ENCODE peak calls at places on chromosomes 5 and 9, in six cellular contexts. T is GM23248, H is H1, J is mammary epithelial cell, W is neuronal stem cell, K is IMR-90. V is an unnamed sample. For H3K4me1 and H3K27me3, the result is how much of the 10 kb centered on the place peaks cover.

GRCh38 chr5:79170661-79171060 is 59.1 kb downstream of the BHMT start:
- DNase-seq in T (no peak), H (no peak), J (no peak), W (no peak), K (no peak), V (no peak)

GRCh38 chr5:73378070-73378469 is 70.5 kb downstream of the FOXD1 start:
- DNase-seq in T (no peak), H (no peak), J (no peak), W (no peak), K (peak), V (peak)

GRCh38 chr5:133944263-133945230 is 23.9 kb downstream of the C5orf15 start:
- DNase-seq in T (peak), H (no peak), J (peak), W (peak), K (peak), V (peak)

GRCh38 chr9:13412323-13412722 is 132.8 kb upstream of the MPDZ start:
- DNase-seq in T (peak), H (no peak), J (no peak), W (no peak), K (no peak), V (peak)

GRCh38 chr9:125633116-125633743 is 73.8 kb downstream of the MAPKAP1 start:
- DNase-seq in T (peak), H (no peak), J (peak), W (no peak), K (no peak), V (no peak)

GRCh38 chr5:120873083-120873482 is 409.0 kb downstream of the PRR16 start:
- DNase-seq in T (peak), H (no peak), J (no peak), W (no peak), K (peak), V (peak)

GRCh38 chr9:136024696-136025316 is 63.6 kb upstream of the UBAC1 start:
- DNase-seq in T (no peak), H (no peak), J (no peak), W (no peak), K (no peak), V (no peak)

GRCh38 chr5:55920784-55921183 is 69.6 kb downstream of the IL31RA start:
- DNase-seq in T (peak), H (no peak), J (no peak), W (no peak), K (no peak), V (no peak)

GRCh38 chr9:8855046-8855445 is 1055.5 kb upstream of the DMAC1 start:
- DNase-seq in T (no peak), H (no peak), J (no peak), W (no peak), K (no peak), V (peak)

GRCh38 chr9:108363321-108363720 is 492.5 kb downstream of the ACTL7B start:
- DNase-seq in T (no peak), H (no peak), J (no peak), W (no peak), K (no peak), V (no peak)

GRCh38 chr9:35114113-35114847 is 1.4 kb downstream of the ATOSB start:
- DNase-seq in T (peak), H (peak), J (peak), W (peak), K (peak), V (peak)

GRCh38 chr9:124440786-124441185 is 9.5 kb upstream of the ADGRD2 start:
- DNase-seq in T (no peak), H (no peak), J (no peak), W (no peak), K (no peak), V (no peak)

GRCh38 chr9:34419716-34420504 is 38.5 kb downstream of the FAM219A start:
- DNase-seq in T (no peak), H (no peak), J (no peak), W (no peak), K (no peak), V (no peak)

GRCh38 chr9:88174324-88174723 is 36.0 kb upstream of the SPATA31C2 start:
- DNase-seq in T (peak), H (no peak), J (no peak), W (no peak), K (no peak), V (no peak)

GRCh38 chr5:114665551-114665950 is 303.7 kb downstream of the KCNN2 start:
- DNase-seq in T (no peak), H (no peak), J (no peak), W (peak), K (no peak), V (no peak)

GRCh38 chr5:155726267-155726666 is 600.7 kb upstream of the SGCD start:
- DNase-seq in T (peak), H (no peak), J (peak), W (peak), K (peak), V (peak)

GRCh38 chr9:98995059-98995665 is 51.5 kb downstream of the COL15A1 start:
- DNase-seq in T (peak), H (no peak), J (no peak), W (no peak), K (no peak), V (peak)

GRCh38 chr5:31941356-31941755 is 232.8 kb downstream of the GOLPH3 start:
- DNase-seq in T (no peak), H (no peak), J (peak), W (no peak), K (no peak), V (no peak)

GRCh38 chr5:136655429-136655828 is 290.1 kb upstream of the TRPC7 start:
- DNase-seq in T (no peak), H (no peak), J (no peak), W (no peak), K (peak), V (peak)

DNA sequence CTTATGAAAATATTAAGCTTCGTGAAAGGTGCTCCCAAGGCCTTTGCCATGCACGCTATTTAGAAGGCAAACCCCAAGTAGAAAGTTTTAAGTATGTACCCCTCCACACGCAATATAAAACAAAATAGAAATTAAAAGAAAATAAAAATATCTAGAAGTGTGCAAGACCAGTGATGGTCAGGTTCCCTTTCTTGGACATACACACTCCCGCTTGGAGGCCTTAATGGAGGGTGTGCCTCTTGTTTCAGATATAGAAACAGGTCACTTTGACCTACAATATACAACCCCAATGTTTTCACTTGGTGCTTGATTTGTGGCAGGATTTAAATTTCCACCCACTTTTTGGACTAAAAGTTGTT is 127.4 kb upstream of the STC2 start:
- DNase-seq in T (no peak), H (no peak), J (no peak), W (no peak), K (no peak), V (no peak)
- H3K4me1 ChIP-seq in T (half or more), H (under half), J (under half), W (under half), K (under half), V (under half)

DNA sequence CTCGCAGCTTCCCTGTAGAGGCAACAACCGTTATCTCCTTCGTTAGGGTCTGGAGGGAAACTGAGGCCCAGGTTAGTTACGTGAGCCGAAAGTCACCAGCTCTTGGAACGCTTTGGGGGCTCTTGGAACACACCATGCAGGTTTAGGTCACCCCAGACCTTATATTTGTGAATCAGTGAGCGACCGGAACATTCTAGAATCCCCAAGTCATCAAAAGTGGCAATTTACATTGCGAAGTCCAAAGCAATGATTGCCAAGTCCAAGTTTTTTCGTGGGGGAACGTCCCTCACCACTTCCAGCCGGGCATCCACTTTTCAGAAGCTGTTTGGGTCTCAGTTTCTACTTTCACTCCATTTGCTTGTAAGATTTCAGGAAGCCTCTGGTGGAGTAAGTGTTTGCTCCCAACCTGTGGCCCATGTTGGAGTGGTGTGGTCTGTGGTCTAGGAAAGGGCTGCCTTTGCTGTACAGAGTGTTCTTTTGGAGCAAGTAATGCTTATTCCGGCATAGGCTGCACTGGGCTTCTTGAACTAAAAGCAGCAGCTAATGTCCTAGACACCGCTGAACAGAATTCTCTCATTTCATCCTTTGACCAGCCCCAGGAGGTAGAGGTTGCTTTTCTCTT is 32.8 kb upstream of the SPRY4 start:
- DNase-seq in T (peak), H (no peak), J (no peak), W (no peak), K (peak), V (peak)
- H2AFZ ChIP-seq in T (peak), H (no peak), J (peak), W (peak), K (peak), V (peak)

DNA sequence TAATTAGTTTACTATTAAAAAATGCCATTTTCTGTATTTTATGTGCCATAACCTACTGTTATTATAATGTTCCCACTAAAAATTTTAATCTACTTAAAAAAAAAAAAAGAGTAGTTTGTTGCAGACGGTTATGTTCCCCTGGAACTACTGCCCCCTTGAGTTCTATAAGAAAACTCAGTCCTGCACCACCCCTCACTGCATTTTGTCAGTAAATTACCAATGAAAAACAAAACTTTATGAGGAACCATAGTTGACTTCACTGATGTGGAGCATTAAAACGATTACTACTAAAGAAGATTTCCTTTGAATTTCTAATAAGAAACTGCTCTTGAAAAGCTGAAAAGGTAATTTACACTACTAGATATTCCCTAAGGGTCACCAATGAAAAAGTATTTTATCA is 288.7 kb downstream of the FBXL17 start:
- DNase-seq in T (peak), H (no peak), J (no peak), W (no peak), K (peak), V (peak)
- H3K27me3 ChIP-seq in T (under half), H (under half), J (under half), W (under half), K (under half), V (under half)

GRCh38 chr9:18393340-18394130 is 80.4 kb upstream of the ADAMTSL1 start:
- DNase-seq in T (peak), H (no peak), J (peak), W (no peak), K (peak), V (peak)

GRCh38 chr9:18394847-18395355 is 79.1 kb upstream of the ADAMTSL1 start:
- DNase-seq in T (no peak), H (no peak), J (no peak), W (no peak), K (no peak), V (no peak)

GRCh38 chr9:18385676-18386075 is 88.3 kb upstream of the ADAMTSL1 start:
- DNase-seq in T (peak), H (no peak), J (no peak), W (no peak), K (peak), V (no peak)

GRCh38 chr9:18386091-18386490 is 87.9 kb upstream of the ADAMTSL1 start:
- DNase-seq in T (peak), H (no peak), J (no peak), W (no peak), K (no peak), V (no peak)

DNA sequence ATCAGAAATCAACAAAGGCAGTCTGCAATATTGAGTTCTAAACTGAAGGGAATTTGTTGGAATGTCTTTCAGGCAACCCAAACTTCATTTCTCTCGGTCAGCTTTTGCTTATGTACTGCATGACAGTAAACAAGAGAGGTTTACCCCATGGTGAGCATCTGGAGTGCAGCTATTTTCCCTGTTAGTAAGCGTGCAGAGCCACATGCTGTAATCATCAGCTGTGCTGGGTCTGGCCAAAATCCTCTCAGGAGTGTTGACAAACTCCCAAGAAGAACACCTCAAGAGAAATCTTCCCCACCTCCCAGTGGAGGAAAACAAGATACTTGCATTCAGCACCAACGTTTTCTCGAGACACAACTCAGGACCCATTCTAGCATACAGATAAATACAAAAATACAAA is 83.6 kb upstream of the ADAMTSL1 start:
- DNase-seq in T (peak), H (no peak), J (no peak), W (no peak), K (peak), V (no peak)
- H3K4me1 ChIP-seq in T (under half), H (under half), J (under half), W (under half), K (under half), V (under half)

GRCh38 chr9:92142329-92142728 is 27.1 kb upstream of the SPTLC1 start:
- DNase-seq in T (no peak), H (no peak), J (no peak), W (no peak), K (no peak), V (no peak)

GRCh38 chr9:92147030-92147853 is 32.0 kb upstream of the SPTLC1 start:
- DNase-seq in T (peak), H (no peak), J (peak), W (no peak), K (peak), V (peak)

GRCh38 chr9:92151691-92152393 is 36.6 kb upstream of the SPTLC1 start:
- DNase-seq in T (peak), H (no peak), J (peak), W (no peak), K (peak), V (peak)

GRCh38 chr9:92146610-92147009 is 31.4 kb upstream of the SPTLC1 start:
- DNase-seq in T (peak), H (no peak), J (no peak), W (no peak), K (peak), V (peak)

DNA sequence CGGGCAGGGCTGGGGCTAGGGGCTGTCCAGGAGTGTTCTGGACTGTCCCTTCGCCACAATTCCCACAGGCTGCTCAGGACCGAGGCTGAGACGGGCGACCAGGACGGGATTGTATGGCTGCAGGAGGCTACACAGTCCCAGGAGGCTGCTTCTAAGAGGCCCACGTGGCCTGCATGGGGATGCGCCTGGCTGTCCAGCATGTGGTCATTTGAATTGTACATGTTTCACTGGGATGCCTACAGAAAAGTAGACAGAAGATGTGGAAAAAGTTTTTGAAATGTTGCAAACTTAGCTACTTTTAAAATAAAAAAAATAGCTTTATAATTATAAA is 32.6 kb upstream of the SPTLC1 start:
- DNase-seq in T (no peak), H (no peak), J (no peak), W (no peak), K (no peak), V (no peak)
- H2AFZ ChIP-seq in T (peak), H (peak), J (peak), W (peak), K (peak), V (no peak)

GRCh38 chr5:164255598-164256213 is 750.3 kb downstream of the MAT2B start:
- DNase-seq in T (no peak), H (no peak), J (no peak), W (no peak), K (no peak), V (no peak)

GRCh38 chr5:164256351-164256750 is 750.9 kb downstream of the MAT2B start:
- DNase-seq in T (peak), H (no peak), J (peak), W (no peak), K (peak), V (peak)

GRCh38 chr5:164253764-164254163 is 748.3 kb downstream of the MAT2B start:
- DNase-seq in T (no peak), H (no peak), J (no peak), W (no peak), K (no peak), V (no peak)

DNA sequence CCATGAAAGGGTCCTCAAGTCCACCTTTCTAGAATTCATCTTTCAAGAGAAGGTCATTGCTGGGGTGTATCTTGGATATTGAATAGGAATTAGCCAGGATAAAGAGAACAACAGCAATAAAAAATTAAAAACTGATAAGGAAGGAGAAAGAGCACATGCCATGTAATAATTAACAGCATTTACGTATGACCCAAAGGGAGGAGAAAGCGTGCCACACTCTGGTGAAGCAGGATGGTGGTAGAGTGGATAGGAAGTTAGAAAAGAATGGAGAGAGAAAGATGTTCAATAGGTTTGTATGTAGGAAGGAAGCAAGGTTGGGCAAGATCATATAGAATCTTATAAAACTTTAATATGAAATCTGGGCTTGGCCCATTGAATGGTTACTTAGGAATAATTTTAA is 751.5 kb downstream of the MAT2B start:
- DNase-seq in T (no peak), H (no peak), J (no peak), W (no peak), K (no peak), V (no peak)
- H3K27me3 ChIP-seq in T (under half), H (under half), J (under half), W (under half), K (under half), V (under half)

V was measured in fibroblast of lung.